ENCODE peak calls at places on chromosomes 6 and 20, in eight cellular contexts. E is head of caudate nucleus, S is psoas muscle, J is Kasumi-1, O is Daoy, R is MV-4-11, X is HS-27A, U is AML-193. C is an unnamed sample.

GRCh38 chr6:37938909-37939308 is 119.4 kb downstream of the ZFAND3 start:
- DNase-seq in E (no peak), S (no peak), J (no peak), O (no peak), R (no peak), X (no peak), U (no peak), C (no peak)

GRCh38 chr20:35306931-35307517 is 14.8 kb upstream of the FAM83C start:
- DNase-seq in E (peak; percentile 28), S (peak; percentile 60), J (peak; percentile 63), O (peak; percentile 88), R (peak; percentile 55), X (no peak), U (peak; percentile 45), C (peak; percentile 77)

GRCh38 chr20:8151371-8151770 is 19.3 kb downstream of the PLCB1 start:
- DNase-seq in E (no peak), S (no peak), J (no peak), O (peak; percentile 30), R (peak; percentile 10), X (no peak), U (peak; percentile 11), C (no peak)

GRCh38 chr20:50460608-50461268 is 49.4 kb upstream of the PTPN1 start:
- DNase-seq in E (peak; percentile 78), S (peak; percentile 91), J (peak; percentile 82), O (peak; percentile 80), R (peak; percentile 62), X (no peak), U (peak; percentile 29), C (peak; percentile 71)

GRCh38 chr20:25692499-25692898 is 4.2 kb downstream of the ZNF337 start:
- DNase-seq in E (no peak), S (no peak), J (peak; percentile 39), O (no peak), R (peak; percentile 47), X (no peak), U (no peak), C (no peak)

GRCh38 chr20:8331740-8332412 is 199.8 kb downstream of the PLCB1 start:
- DNase-seq in E (peak; percentile 45), S (peak; percentile 31), J (no peak), O (peak; percentile 49), R (peak; percentile 14), X (peak; percentile 51), U (no peak), C (no peak)

GRCh38 chr6:125858427-125859320 is 67.9 kb downstream of the NCOA7 start:
- DNase-seq in E (peak; percentile 59), S (no peak), J (peak; percentile 61), O (peak; percentile 81), R (peak; percentile 12), X (no peak), U (no peak), C (peak; percentile 43)

GRCh38 chr6:71040043-71040442 is 83.2 kb upstream of the B3GAT2 start:
- DNase-seq in E (no peak), S (no peak), J (no peak), O (no peak), R (no peak), X (no peak), U (no peak), C (no peak)